ENCODE peak calls at places on chromosomes 11 and 22, in four cellular contexts. B, L, U and S are unnamed samples.

GRCh38 chr22:45454260-45454659 is 40.8 kb downstream of the RIBC2 start:
- DNase-seq in B (no peak), U (no peak), L (peak; percentile 23), S (no peak)

GRCh38 chr11:122559734-122560382 is 95.7 kb upstream of the UBASH3B start:
- DNase-seq in L (no peak), B (no peak), U (peak; percentile 90), S (peak; percentile 96)

GRCh38 chr22:24391836-24392217 is 35.6 kb upstream of the ADORA2A start:
- DNase-seq in U (no peak), L (peak; percentile 68), B (no peak), S (no peak)

GRCh38 chr11:3796346-3796745 is 1.0 kb downstream of the NUP98 start:
- DNase-seq in L (no peak), B (peak; percentile 2), U (no peak), S (no peak)

GRCh38 chr22:35102663-35103062 is 36.7 kb downstream of the ISX start:
- DNase-seq in L (no peak), U (peak; percentile 27), B (peak; percentile 49), S (peak; percentile 85)

GRCh38 chr11:130371004-130371590 is 56.4 kb upstream of the ZBTB44 start:
- DNase-seq in L (no peak), B (peak; percentile 17), U (no peak), S (no peak)

GRCh38 chr11:47215366-47215925 is 672 bp downstream of the DDB2 start:
- DNase-seq in U (no peak), L (no peak), B (no peak), S (no peak)

GRCh38 chr11:44865866-44866272 is 84.8 kb downstream of the TP53I11 start:
- DNase-seq in U (no peak), B (no peak), L (peak; percentile 69), S (no peak)

GRCh38 chr11:11843233-11843632 is 1.5 kb downstream of the USP47 start:
- DNase-seq in U (peak; percentile 33), L (no peak), B (no peak), S (no peak)

GRCh38 chr22:47591709-47592108 is 829.3 kb downstream of the TBC1D22A start:
- DNase-seq in U (no peak), B (no peak), L (no peak), S (peak; percentile 3)

GRCh38 chr22:23525510-23525909 is 54.6 kb downstream of the IGLL1 start:
- DNase-seq in U (no peak), B (no peak), L (peak; percentile 14), S (no peak)

GRCh38 chr11:108500721-108501120 is 2.5 kb upstream of the POGLUT3 start:
- DNase-seq in B (peak; percentile 70), U (no peak), L (no peak), S (no peak)

GRCh38 chr22:29753808-29754657 is 12.8 kb downstream of the ZMAT5 start:
- DNase-seq in U (no peak), L (peak; percentile 37), B (no peak), S (no peak)

GRCh38 chr11:14503023-14503422 is 3.4 kb upstream of the COPB1 start:
- DNase-seq in U (no peak), B (no peak), L (no peak), S (no peak)

GRCh38 chr11:3129591-3130268 is 35.4 kb downstream of the OSBPL5 start:
- DNase-seq in L (no peak), U (no peak), B (no peak), S (peak; percentile 43)

GRCh38 chr22:22215659-22216449 is 28.7 kb upstream of the VPREB1 start:
- DNase-seq in U (no peak), L (peak; percentile 18), B (no peak), S (no peak)

GRCh38 chr11:118012083-118012669 is 26.0 kb downstream of the IL10RA start:
- DNase-seq in U (no peak), L (no peak), B (no peak), S (no peak)

GRCh38 chr11:74417379-74417804 is 19.2 kb upstream of the PGM2L1 start:
- DNase-seq in U (no peak), L (no peak), B (no peak), S (no peak)

GRCh38 chr11:13354335-13354734 is 76.7 kb downstream of the BMAL1 start:
- DNase-seq in U (peak; percentile 31), L (no peak), B (no peak), S (peak; percentile 85)

GRCh38 chr11:62599069-62599696 is 2.5 kb downstream of the MTA2 start:
- DNase-seq in L (peak; percentile 100), U (peak; percentile 99), B (peak; percentile 96), S (peak; percentile 97)

GRCh38 chr11:62601364-62602140 is at the start of gene MTA2:
- DNase-seq in U (peak; percentile 98), B (peak; percentile 99), L (peak; percentile 99), S (peak; percentile 100)

GRCh38 chr11:62600367-62601113 is 1.1 kb downstream of the MTA2 start:
- DNase-seq in L (peak; percentile 50), U (no peak), B (no peak), S (peak; percentile 46)

GRCh38 chr11:62601114-62601363 is 626 bp downstream of the MTA2 start:
- DNase-seq in L (peak; percentile 89), U (no peak), B (no peak), S (peak; percentile 67)

DNA sequence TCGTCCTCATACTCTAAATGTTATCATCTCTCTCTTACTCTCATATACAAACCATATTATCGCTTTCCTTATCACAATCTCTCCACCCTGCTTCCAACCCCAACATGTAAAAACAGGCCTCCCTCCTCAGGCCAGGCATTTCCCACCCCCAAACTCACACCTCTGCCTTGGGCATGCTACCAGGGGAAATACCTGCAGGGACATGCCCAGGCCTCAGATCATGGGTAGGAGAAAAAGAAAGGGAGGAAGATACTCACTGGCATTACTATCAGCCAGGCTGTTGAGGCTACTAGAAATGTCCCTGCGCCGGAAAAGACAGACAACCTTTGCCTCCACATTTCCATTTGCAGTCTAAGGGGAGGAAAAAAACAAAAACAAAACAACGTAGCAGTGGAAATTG is 1.8 kb downstream of the MTA2 start:
- DNase-seq in U (no peak), B (no peak), L (peak; percentile 80), S (peak; percentile 50)
- H3K4me1 ChIP-seq in U (peaks cover 28% of the 10 kb centered on the region), B (peaks cover 28% of the 10 kb centered on the region), L (peaks cover 27% of the 10 kb centered on the region), S (peaks cover 13% of the 10 kb centered on the region)

GRCh38 chr22:39528681-39529486 is 3.7 kb downstream of the RPS19BP1 start:
- DNase-seq in U (peak; percentile 92), B (peak; percentile 93), L (peak; percentile 96), S (peak; percentile 98)
- H3K4me1 ChIP-seq in U (peaks cover 26% of the 10 kb centered on the region), B (peaks cover 37% of the 10 kb centered on the region), L (peaks cover 16% of the 10 kb centered on the region), S (peaks cover 13% of the 10 kb centered on the region)

DNA sequence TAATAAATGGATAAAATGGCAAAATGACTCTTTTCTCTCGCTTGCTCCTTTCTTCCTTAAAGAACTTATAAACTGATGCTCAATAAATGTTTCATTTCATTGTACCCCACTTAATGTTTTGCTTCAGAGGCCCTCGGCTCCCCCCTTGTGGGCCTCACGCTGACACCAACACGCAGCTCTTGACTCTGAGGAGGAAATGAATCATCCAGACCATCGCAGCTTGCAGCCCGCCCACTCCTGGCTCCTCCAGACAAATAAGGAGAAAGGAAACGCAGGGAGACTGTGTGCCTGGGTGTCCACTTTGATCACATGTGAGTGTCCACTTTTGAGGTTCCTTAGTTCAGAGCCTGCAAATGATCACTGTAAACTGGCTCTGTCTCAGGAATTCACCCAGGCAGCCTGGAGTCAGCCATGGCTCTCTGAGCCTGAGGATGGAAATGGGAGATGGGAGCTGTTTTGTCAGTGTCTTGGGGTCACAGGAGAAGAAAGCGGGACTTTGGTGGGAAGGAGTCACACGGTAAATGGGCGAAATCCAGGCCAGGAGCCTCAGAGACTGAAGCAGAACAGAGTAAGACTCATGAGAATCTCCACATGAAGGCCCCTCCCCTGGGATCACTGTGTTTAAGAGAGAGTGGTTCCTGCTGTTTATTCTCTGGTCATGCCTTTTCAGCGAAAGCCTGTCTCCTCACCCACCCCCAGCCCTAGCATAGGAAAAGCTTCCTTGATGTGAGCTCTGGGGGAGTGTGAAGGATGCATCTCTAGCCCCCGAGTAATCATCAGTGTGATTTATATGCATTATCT is 96.5 kb downstream of the CWC15 start:
- DNase-seq in B (peak; percentile 25), L (peak; percentile 97), U (peak; percentile 72), S (peak; percentile 41)
- H3K4me1 ChIP-seq in B (peaks cover 7% of the 10 kb centered on the region), L (peaks cover 25% of the 10 kb centered on the region), U (peaks cover 29% of the 10 kb centered on the region), S (no peaks in the 10 kb centered on the region)

GRCh38 chr22:17104336-17104935 is 16.7 kb downstream of the TMEM121B start:
- DNase-seq in L (peak; percentile 67), B (no peak), U (no peak), S (no peak)

GRCh38 chr22:17100621-17101020 is 15.8 kb downstream of the IL17RA start:
- DNase-seq in L (no peak), B (no peak), U (no peak), S (no peak)

GRCh38 chr22:17103351-17103750 is 17.8 kb downstream of the TMEM121B start:
- DNase-seq in U (no peak), L (peak; percentile 50), B (no peak), S (no peak)

GRCh38 chr22:17102297-17102667 is 17.5 kb downstream of the IL17RA start:
- DNase-seq in L (peak; percentile 70), B (no peak), U (no peak), S (no peak)

DNA sequence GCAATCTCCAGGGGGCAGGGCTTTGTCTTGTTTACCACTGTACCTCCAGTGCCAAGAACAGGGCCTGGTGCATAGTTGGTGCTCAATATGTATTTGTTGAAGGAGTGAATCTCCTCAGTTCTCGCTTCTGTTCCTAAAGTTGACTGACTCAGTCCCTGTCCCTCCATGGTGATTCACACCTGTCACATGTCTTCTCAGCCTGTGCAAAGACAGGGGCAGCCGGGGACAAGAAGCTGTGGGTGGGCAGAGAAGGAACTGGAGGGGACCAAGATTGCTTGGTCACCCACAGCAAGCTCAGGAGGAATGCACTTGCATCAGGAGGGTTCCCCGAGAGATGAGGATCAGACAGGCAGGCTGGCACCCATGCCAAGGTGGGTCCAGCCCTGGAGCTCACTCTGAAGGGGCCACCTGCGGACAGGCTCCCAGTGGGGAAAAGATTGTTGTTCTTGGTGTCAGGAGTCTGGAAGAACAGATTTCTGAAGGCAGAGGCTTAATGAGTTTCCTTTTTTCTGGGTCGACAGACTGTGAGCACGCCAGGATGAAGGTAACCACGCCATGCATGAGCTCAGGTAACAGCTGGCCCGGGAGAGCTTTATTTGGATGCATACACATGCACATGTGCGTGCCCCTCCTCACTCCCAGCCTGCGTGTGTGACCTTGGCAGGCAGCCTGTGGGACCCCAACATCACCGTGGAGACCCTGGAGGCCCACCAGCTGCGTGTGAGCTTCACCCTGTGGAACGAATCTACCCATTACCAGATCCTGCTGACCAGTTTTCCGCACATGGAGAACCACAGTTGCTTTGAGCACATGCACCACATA is 16.9 kb downstream of the IL17RA start:
- DNase-seq in L (peak; percentile 77), B (no peak), U (no peak), S (no peak)
- H3K4me1 ChIP-seq in L (no peaks in the 10 kb centered on the region), B (no peaks in the 10 kb centered on the region), U (no peaks in the 10 kb centered on the region), S (no peaks in the 10 kb centered on the region)

DNA sequence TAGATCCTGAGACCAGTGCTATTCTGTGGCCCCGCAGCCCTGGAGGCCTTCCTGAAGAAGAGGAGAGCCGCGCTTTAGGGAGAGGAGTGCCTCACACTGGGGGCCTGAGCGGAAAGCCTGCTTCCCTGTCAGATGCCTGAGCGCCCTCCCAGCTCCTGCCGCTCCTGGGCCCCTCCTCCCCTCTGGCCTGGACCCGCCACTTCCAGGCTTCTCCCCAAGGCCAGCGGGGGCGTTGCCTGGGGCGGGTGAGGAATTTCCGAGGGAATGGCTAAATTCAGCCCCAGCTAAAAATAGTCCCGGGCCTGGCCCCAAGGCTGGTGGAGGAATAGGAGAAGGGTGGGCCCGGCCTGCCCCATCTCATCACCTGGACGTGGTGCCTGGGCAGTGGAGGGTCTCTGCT is 15.4 kb downstream of the ARHGEF17 start:
- DNase-seq in B (no peak), L (peak; percentile 96), U (no peak), S (peak; percentile 89)
- H3K4me1 ChIP-seq in B (peaks cover 13% of the 10 kb centered on the region), L (peaks cover 87% of the 10 kb centered on the region), U (peaks cover 9% of the 10 kb centered on the region), S (no peaks in the 10 kb centered on the region)